ENCODE peak calls at places on chromosomes 13 and 19, in four cellular contexts. P is HepG2, G is GM12878, O is K562. B is an unnamed sample.

GRCh38 chr13:25876256-25876655 is 175.6 kb downstream of the SHISA2 start:
- DNase-seq in O (no peak), P (no peak), G (no peak), B (no peak)

GRCh38 chr13:27001705-27002104 is 169.9 kb downstream of the USP12 start:
- DNase-seq in P (no peak), O (no peak), G (no peak), B (no peak)

GRCh38 chr13:98279473-98280175 is 102.6 kb upstream of the RNF113B start:
- DNase-seq in P (no peak), G (peak; percentile 41), O (no peak), B (no peak)

GRCh38 chr13:98581971-98582702 is 5.2 kb upstream of the STK24 start:
- DNase-seq in P (no peak), G (no peak), O (no peak), B (no peak)

GRCh38 chr13:65236841-65237418 is 1993.2 kb downstream of the PCDH9 start:
- DNase-seq in G (no peak), O (no peak), P (no peak), B (no peak)

GRCh38 chr13:110559429-110559943 is 2.0 kb downstream of the RAB20 start:
- DNase-seq in P (no peak), O (no peak), G (no peak), B (no peak)

GRCh38 chr13:30037766-30038165 is 187.3 kb upstream of the UBL3 start:
- DNase-seq in G (no peak), P (no peak), O (no peak), B (no peak)

GRCh38 chr19:10115392-10116084 is 4.0 kb downstream of the P2RY11 start:
- DNase-seq in P (no peak), O (no peak), G (no peak), B (no peak)

GRCh38 chr13:52615817-52616216 is 26.4 kb upstream of the HNRNPA1L2 start:
- DNase-seq in G (no peak), P (peak; percentile 43), O (peak; percentile 12), B (peak; percentile 16)

GRCh38 chr13:27024781-27025492 is 146.7 kb downstream of the USP12 start:
- DNase-seq in P (peak; percentile 46), G (no peak), O (no peak), B (no peak)

GRCh38 chr19:5988520-5989387 is 10.8 kb upstream of the RANBP3 start:
- DNase-seq in O (no peak), P (no peak), G (no peak), B (no peak)

GRCh38 chr19:43570174-43570791 is 5.0 kb downstream of the XRCC1 start:
- DNase-seq in O (no peak), G (no peak), P (no peak), B (no peak)

GRCh38 chr19:15776991-15777787 is 10.3 kb upstream of the OR10H5 start:
- DNase-seq in G (no peak), O (no peak), P (no peak), B (no peak)

GRCh38 chr13:40665061-40665753 is 1.2 kb downstream of the FOXO1 start:
- DNase-seq in P (no peak), O (peak; percentile 33), G (no peak), B (peak; percentile 21)

GRCh38 chr13:103157434-103158145 is 91.4 kb upstream of the SLC10A2 start:
- DNase-seq in O (no peak), P (no peak), G (no peak), B (no peak)

GRCh38 chr13:82833928-82834327 is 1048.3 kb downstream of the SLITRK1 start:
- DNase-seq in O (no peak), P (no peak), G (no peak), B (no peak)

GRCh38 chr19:38974599-38975213 is 836 bp downstream of the FBXO17 start:
- DNase-seq in P (no peak), O (no peak), G (no peak), B (no peak)

GRCh38 chr19:12834418-12834943 is at the start of gene RTBDN:
- DNase-seq in G (no peak), P (no peak), O (peak; percentile 51), B (no peak)

GRCh38 chr19:2732883-2733282 is 6.9 kb downstream of the SLC39A3 start:
- DNase-seq in G (no peak), O (no peak), P (no peak), B (no peak)

GRCh38 chr19:44552324-44552723 is 22.8 kb upstream of the CEACAM20 start:
- DNase-seq in G (no peak), P (peak; percentile 47), O (peak; percentile 70), B (peak; percentile 71)

GRCh38 chr13:23378009-23378632 is 55.4 kb downstream of the SACS start:
- DNase-seq in O (no peak), G (peak; percentile 68), P (no peak), B (no peak)

GRCh38 chr13:99278199-99278598 is 20.0 kb upstream of the GPR18 start:
- DNase-seq in O (no peak), G (no peak), P (no peak), B (no peak)

GRCh38 chr13:103287659-103288058 is 221.4 kb upstream of the SLC10A2 start:
- DNase-seq in P (no peak), G (no peak), O (no peak), B (no peak)

GRCh38 chr19:6032827-6033226 is 54.9 kb upstream of the RANBP3 start:
- DNase-seq in P (no peak), O (no peak), G (no peak), B (no peak)

GRCh38 chr13:100852146-100852545 is 177.6 kb upstream of the TMTC4 start:
- DNase-seq in G (no peak), P (no peak), O (no peak), B (no peak)

GRCh38 chr13:73945371-73945770 is 188.8 kb downstream of the KLF12 start:
- DNase-seq in G (no peak), P (no peak), O (no peak), B (no peak)

GRCh38 chr13:73943965-73944233 is 190.3 kb downstream of the KLF12 start:
- DNase-seq in G (no peak), P (no peak), O (no peak), B (no peak)

GRCh38 chr13:73941752-73942151 is 192.5 kb downstream of the KLF12 start:
- DNase-seq in P (no peak), G (no peak), O (no peak), B (no peak)

GRCh38 chr13:73945871-73946270 is 188.3 kb downstream of the KLF12 start:
- DNase-seq in G (no peak), P (no peak), O (no peak), B (no peak)

DNA sequence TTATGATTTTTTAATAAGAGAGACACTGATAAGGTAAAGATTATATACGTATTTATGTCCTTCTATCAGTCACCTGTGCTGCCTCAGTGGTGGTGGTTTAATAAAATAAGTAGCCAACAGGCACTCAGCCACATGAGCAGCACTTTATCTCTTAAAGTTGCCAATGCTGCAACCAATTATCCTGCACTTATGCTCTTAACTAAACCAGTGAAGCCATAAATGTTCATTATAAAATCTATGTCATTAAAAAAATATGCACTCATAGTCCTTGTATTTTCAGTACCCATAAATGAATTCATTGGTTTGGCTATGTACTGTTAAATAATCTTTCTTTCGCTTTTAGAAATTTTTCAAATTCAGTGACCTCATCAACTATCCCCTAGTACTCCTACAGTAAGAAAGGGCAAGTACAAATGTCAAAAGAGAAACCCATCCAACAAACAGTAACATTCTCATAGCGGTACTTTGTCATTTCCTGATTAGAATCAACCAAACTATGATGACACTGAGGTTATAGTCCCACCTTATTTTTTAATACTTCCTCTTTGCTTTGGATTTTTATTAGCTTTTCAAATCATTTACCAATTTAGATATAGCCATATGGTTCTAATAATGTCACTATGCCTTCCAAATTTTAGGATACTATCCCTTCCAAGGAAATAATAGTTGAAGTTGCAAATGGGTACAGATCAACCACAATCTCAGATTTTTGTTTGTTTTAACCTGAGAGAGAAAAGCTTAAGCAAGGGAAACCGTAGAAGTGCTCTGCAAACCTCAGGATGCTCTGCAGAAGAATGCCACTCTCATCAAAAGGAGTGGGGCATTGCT is 190.9 kb downstream of the KLF12 start:
- DNase-seq in O (no peak), P (no peak), G (no peak), B (no peak)
- TF ChIP-seq FOXK2 in O (no peak), P (no peak), G (no peak), B (no peak)

GRCh38 chr19:24052811-24053210 is 34.2 kb upstream of the ZNF254 start:
- DNase-seq in O (no peak), P (no peak), G (no peak), B (no peak)

GRCh38 chr19:24046550-24046949 is 40.4 kb upstream of the ZNF254 start:
- DNase-seq in O (no peak), G (no peak), P (no peak), B (no peak)

GRCh38 chr19:24049537-24049936 is 37.5 kb upstream of the ZNF254 start:
- DNase-seq in P (no peak), O (no peak), G (no peak), B (no peak)

GRCh38 chr19:24051516-24051915 is 35.5 kb upstream of the ZNF254 start:
- DNase-seq in O (no peak), G (no peak), P (no peak), B (no peak)

DNA sequence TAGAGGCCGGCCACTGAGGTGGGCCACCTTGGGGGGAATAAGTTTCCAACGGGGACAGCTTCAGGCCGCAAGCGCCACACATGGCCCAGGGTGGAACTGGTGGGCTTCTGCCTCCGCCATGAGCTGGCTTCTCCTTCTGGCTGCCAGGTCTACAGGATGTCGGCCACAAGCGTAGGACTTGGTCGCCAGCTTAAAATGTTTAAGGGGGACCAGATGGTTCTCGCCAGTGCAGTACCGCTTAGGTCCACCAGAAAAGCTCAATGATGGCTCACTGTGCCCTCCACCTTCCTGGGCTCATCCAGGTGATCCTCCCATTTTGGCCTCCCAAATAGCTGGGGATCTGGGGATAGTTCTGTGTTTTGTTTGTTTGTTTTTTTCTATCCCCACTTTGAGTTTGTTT is 38.7 kb upstream of the ZNF254 start:
- DNase-seq in G (no peak), P (no peak), O (no peak), B (no peak)
- TF ChIP-seq SP1 in G (no peak), P (no peak), O (no peak), B (no peak)

GRCh38 chr19:36719687-36720556 is 32.5 kb downstream of the ZNF567 start:
- DNase-seq in P (no peak), O (no peak), G (no peak), B (no peak)
- TF ChIP-seq FOXK2 in P (no peak), O (no peak), G (no peak), B (no peak)

GRCh38 chr13:48400820-48401219 is 12.1 kb downstream of the LPAR6 start:
- DNase-seq in O (no peak), G (peak; percentile 25), P (no peak), B (no peak)

GRCh38 chr13:48403929-48404328 is 9.0 kb downstream of the LPAR6 start:
- DNase-seq in P (no peak), O (no peak), G (no peak), B (no peak)

GRCh38 chr13:48401480-48401879 is 11.4 kb downstream of the LPAR6 start:
- DNase-seq in P (no peak), O (no peak), G (no peak), B (no peak)

GRCh38 chr13:48403151-48403631 is 9.7 kb downstream of the LPAR6 start:
- DNase-seq in O (no peak), P (no peak), G (peak; percentile 40), B (no peak)

DNA sequence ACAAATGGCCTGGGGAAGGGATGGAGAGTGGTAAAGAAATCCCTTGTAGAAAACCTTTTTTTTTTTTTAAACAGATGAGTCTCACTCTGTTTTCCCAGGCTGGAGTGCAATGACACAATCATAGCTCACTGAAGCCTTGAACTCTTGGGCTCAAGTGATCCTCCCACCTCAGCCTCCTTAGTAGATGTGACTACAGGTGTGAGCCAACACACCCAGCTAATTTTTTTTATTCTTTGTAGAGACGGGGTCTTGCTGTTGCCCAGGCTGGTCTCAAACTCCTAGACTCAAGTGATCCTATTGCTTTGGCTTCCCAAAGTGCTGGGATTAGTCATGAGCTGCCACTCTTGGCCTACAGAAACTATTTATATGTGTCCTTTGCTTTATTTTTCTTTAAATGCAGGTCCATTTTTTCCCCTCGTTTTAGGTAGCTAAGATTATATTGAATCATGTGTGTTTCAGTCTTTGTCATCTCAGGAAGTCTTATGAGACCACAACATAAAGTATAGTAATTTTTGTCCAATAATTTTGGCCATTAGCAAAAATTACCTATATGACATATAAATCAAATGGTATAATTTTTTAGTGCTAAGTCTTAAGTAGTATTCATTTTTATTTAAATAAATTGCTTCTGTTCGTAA is 10.5 kb downstream of the LPAR6 start:
- DNase-seq in O (no peak), P (no peak), G (peak; percentile 30), B (no peak)
- TF ChIP-seq SP1 in O (no peak), P (no peak), G (no peak), B (no peak)

B was measured in HEK293T.